ENCODE peak calls at places on chromosomes 12 and 14, in six cellular contexts. J is right lobe of liver; B is heart right ventricle; A is hepatocyte; Y is K562; E is CD8-positive, alpha-beta T cell. P is an unnamed sample.

GRCh38 chr12:76158518-76159321 is 74.2 kb upstream of the NAP1L1 start:
- DNase-seq in J (no peak), B (no peak), A (peak; percentile 73), Y (peak; percentile 76), E (peak; percentile 52), P (no peak)

GRCh38 chr12:24489939-24490338 is 459.0 kb downstream of the BCAT1 start:
- DNase-seq in J (no peak), B (no peak), A (no peak), Y (no peak), E (no peak), P (no peak)

GRCh38 chr12:127459166-127459565 is 807.8 kb upstream of the TMEM132C start:
- DNase-seq in J (no peak), B (no peak), A (no peak), Y (no peak), E (no peak), P (no peak)

GRCh38 chr12:11202811-11203210 is 16.1 kb upstream of the TAS2R42 start:
- DNase-seq in J (no peak), B (no peak), A (no peak), Y (no peak), E (no peak), P (no peak)

GRCh38 chr12:33566403-33566802 is 126.8 kb upstream of the SYT10 start:
- DNase-seq in J (no peak), B (no peak), A (no peak), Y (no peak), E (no peak), P (no peak)

GRCh38 chr14:87233806-87234384 is 759.1 kb downstream of the GALC start:
- DNase-seq in J (no peak), B (no peak), A (no peak), Y (no peak), E (no peak), P (no peak)

GRCh38 chr12:45886685-45887084 is 103.7 kb downstream of the SCAF11 start:
- DNase-seq in J (no peak), B (no peak), A (no peak), Y (no peak), E (no peak), P (no peak)

GRCh38 chr12:8065991-8066594 is at the start of gene C3AR1:
- DNase-seq in J (no peak), B (no peak), A (peak; percentile 28), Y (peak; percentile 51), E (peak; percentile 53), P (no peak)

GRCh38 chr12:54421175-54421872 is 2.3 kb upstream of the ITGA5 start:
- DNase-seq in J (no peak), B (peak; percentile 59), A (no peak), Y (peak; percentile 41), E (no peak), P (peak; percentile 59)

GRCh38 chr14:32933943-32934890 is 4.5 kb upstream of the NPAS3 start:
- DNase-seq in J (peak; percentile 36), B (peak; percentile 25), A (peak; percentile 45), Y (no peak), E (no peak), P (no peak)

GRCh38 chr12:124610629-124611558 is 43.5 kb upstream of the NCOR2 start:
- DNase-seq in J (no peak), B (no peak), A (no peak), Y (no peak), E (no peak), P (no peak)

GRCh38 chr14:57329833-57330232 is 60.6 kb upstream of the NAA30 start:
- DNase-seq in J (no peak), B (no peak), A (no peak), Y (no peak), E (no peak), P (no peak)

GRCh38 chr12:56723889-56724659 is 1.0 kb downstream of the NACA start:
- DNase-seq in J (peak; percentile 60), B (no peak), A (peak; percentile 75), Y (no peak), E (peak; percentile 21), P (no peak)

GRCh38 chr14:77140937-77141591 is 527 bp downstream of the ZDHHC22 start:
- DNase-seq in J (no peak), B (no peak), A (peak; percentile 57), Y (peak; percentile 28), E (no peak), P (no peak)

GRCh38 chr12:11563785-11564739 is 85.4 kb upstream of the ETV6 start:
- DNase-seq in J (no peak), B (no peak), A (no peak), Y (no peak), E (no peak), P (no peak)

GRCh38 chr12:92042791-92043531 is 102.7 kb downstream of the BTG1 start:
- DNase-seq in J (no peak), B (no peak), A (no peak), Y (no peak), E (no peak), P (no peak)

GRCh38 chr12:11929714-11930113 is 141.0 kb upstream of the BCL2L14 start:
- DNase-seq in J (no peak), B (no peak), A (no peak), Y (no peak), E (no peak), P (no peak)

GRCh38 chr14:100838493-100839440 is 12.8 kb downstream of the MEG3 start:
- DNase-seq in J (no peak), B (no peak), A (no peak), Y (no peak), E (no peak), P (no peak)

GRCh38 chr12:115385141-115385540 is 701.2 kb upstream of the TBX3 start:
- DNase-seq in J (no peak), B (no peak), A (no peak), Y (no peak), E (no peak), P (no peak)

GRCh38 chr12:100840748-100841147 is 46.2 kb downstream of the ANO4 start:
- DNase-seq in J (no peak), B (no peak), A (no peak), Y (no peak), E (no peak), P (no peak)

GRCh38 chr14:61213116-61213720 is 67.9 kb downstream of the TMEM30B start:
- DNase-seq in J (no peak), B (no peak), A (peak; percentile 23), Y (no peak), E (no peak), P (no peak)

GRCh38 chr12:47107926-47108325 is 28.2 kb upstream of the AMIGO2 start:
- DNase-seq in J (no peak), B (no peak), A (no peak), Y (no peak), E (no peak), P (no peak)

GRCh38 chr12:47033081-47033480 is 46.3 kb upstream of the PCED1B start:
- DNase-seq in J (peak; percentile 55), B (peak; percentile 11), A (peak; percentile 37), Y (no peak), E (no peak), P (no peak)

GRCh38 chr12:106739815-106740552 is 34.5 kb upstream of the RIC8B start:
- DNase-seq in J (no peak), B (no peak), A (peak; percentile 52), Y (peak; percentile 63), E (no peak), P (no peak)

DNA sequence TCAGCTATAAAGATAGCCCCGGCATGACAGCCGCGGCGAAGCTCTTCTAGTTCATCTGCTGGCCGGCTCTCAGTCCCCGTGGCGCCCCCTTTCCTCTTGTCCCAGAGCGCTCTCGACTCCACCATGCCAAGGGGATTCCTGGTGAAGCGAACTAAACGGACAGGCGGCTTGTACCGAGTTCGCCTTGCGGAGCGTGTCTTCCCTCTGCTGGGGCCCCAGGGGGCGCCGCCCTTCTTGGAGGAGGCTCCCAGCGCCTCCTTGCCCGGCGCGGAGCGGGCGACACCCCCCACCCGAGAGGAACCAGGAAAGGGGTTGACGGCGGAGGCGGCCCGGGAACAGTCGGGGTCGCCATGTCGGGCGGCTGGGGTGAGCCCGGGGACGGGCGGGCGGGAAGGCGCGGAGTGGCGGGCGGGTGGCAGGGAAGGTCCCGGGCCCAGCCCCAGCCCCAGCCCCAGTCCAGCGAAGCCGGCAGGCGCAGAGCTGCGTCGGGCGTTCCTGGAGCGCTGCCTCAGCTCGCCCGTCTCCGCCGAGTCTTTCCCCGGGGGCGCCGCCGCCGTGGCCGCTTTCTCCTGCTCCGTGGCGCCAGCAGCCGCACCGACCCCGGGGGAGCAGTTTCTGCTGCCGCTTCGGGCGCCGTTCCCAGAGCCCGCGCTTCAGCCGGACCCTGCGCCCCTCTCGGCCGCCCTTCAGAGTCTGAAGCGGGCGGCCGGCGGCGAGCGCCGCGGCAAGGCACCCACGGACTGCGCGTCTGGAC is at the start of gene INSM2:
- DNase-seq in J (peak; percentile 25), B (peak; percentile 16), A (no peak), Y (peak; percentile 13), E (no peak), P (no peak)
- TF ChIP-seq CTCF in J (no peak), B (no peak), A (peak; percentile 3), Y (no peak), E (no peak), P (peak; percentile 22)

DNA sequence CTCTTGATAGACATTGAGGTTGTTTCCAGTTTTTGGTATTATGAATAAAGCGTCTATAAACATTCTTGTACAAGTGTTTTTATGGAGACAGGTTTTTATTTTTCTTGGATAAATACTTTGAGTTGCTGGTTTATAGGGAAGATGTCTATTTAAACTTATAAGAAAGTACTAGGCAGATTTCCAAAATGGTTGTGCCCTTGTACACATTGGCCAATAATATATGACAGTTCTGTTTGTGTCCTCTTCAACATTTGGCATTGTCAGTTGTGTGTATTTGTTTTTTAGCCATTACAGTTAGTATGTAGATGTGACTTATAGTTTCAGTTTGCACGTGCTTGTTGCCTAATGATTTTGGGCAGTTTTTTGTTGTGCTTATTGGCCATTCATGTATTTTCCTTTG is 42.1 kb downstream of the VRK1 start:
- DNase-seq in J (no peak), B (no peak), A (no peak), Y (no peak), E (no peak), P (no peak)
- H3K36me3 ChIP-seq in J (no peaks in the 10 kb centered on the region), B (no peaks in the 10 kb centered on the region), A (no peaks in the 10 kb centered on the region), Y (peaks cover 81% of the 10 kb centered on the region), E (no peaks in the 10 kb centered on the region), P (peaks cover 84% of the 10 kb centered on the region)

DNA sequence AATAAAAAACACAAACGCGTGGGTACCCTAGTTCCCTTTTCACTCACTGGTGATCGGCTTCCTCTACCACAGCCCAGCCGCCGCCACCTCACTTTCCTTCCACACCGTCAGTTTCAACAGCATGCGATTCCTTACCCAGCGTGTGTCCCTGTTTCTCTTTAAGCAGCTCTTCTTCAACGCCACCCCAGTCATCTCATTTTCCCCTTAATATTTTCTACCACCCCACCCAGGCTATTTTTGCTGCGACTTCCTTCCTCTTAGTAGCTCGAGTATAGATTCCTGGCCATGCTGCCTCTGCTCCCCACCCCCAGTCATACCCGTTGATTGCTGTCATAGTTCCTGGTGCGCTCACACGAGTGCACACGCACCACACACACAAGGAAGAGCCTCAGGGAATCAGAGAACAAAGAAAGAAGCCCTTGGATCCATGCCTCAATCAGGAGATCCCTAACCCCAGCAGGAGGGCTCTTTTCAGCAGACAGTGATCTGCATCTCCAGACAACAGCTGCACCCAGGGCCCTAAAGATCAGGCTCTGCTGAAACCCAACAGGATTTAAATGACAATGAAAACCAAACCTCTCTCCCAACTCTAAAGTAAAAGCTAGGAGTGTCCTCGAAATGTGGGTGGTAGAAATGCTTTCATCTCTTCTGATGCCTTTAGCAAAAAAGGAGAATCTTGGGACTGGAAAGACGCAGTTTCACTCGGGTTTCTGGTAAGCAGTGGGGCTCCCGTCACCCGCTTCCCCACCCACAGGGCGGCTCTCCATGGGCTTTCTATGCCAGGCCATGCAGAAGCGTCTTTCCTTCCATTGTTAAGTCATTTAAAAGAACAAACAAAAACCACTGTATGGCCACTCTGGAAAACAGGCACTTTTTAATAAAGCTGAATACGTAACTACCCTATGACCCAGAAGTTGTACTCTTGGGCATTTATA is 23.8 kb downstream of the VPS37B start:
- DNase-seq in J (no peak), B (no peak), A (peak; percentile 65), Y (no peak), E (peak; percentile 44), P (no peak)
- H3K4me3 ChIP-seq in J (no peak overlapping the region), B (no peak overlapping the region), A (no peak overlapping the region), Y (no peak overlapping the region), E (peak overlapping the region; percentile 19), P (no peak overlapping the region)

GRCh38 chr14:54338696-54339317 is 58.0 kb upstream of the CDKN3 start:
- DNase-seq in J (no peak), B (no peak), A (peak; percentile 68), Y (no peak), E (no peak), P (no peak)
- TF ChIP-seq CTCF in J (peak; percentile 8), B (peak; percentile 41), A (peak; percentile 71), Y (peak; percentile 37), E (no peak), P (peak; percentile 94)